ENCODE peak calls at places on chromosomes 11 and 22, in five cellular contexts. H is upper lobe of left lung, P is GM12878, K is HepG2, Y is K562. V is an unnamed sample.

GRCh38 chr11:58525037-58525614 is 17.2 kb upstream of the OR5B21 start:
- ATAC-seq in H (peak; percentile 63), Y (no peak), P (peak; percentile 90), K (no peak), V (no peak)

GRCh38 chr11:110762596-110762995 is 50.4 kb upstream of the ARHGAP20 start:
- ATAC-seq in H (no peak), K (no peak), Y (no peak), P (no peak), V (no peak)

GRCh38 chr11:122322369-122322768 is 206.4 kb upstream of the BLID start:
- ATAC-seq in Y (no peak), H (peak; percentile 60), K (no peak), P (no peak), V (peak; percentile 84)

GRCh38 chr11:131999084-131999483 is 628.7 kb downstream of the NTM start:
- ATAC-seq in P (no peak), Y (no peak), K (no peak), H (no peak), V (no peak)

GRCh38 chr11:72239296-72239848 is 4.6 kb downstream of the PHOX2A start:
- ATAC-seq in P (peak; percentile 72), H (no peak), K (no peak), Y (no peak), V (peak; percentile 71)

GRCh38 chr11:31798057-31799035 is 12.8 kb downstream of the PAX6 start:
- ATAC-seq in Y (no peak), P (peak; percentile 38), H (no peak), K (no peak), V (no peak)

GRCh38 chr11:17699157-17700114 is 19.9 kb upstream of the MYOD1 start:
- ATAC-seq in P (no peak), Y (peak; percentile 83), K (no peak), H (no peak), V (no peak)

GRCh38 chr11:23797624-23798419 is 699.0 kb upstream of the LUZP2 start:
- ATAC-seq in K (no peak), H (no peak), Y (no peak), P (no peak), V (no peak)

GRCh38 chr11:88799749-88800500 is 265.9 kb downstream of the GRM5 start:
- ATAC-seq in K (no peak), P (no peak), Y (no peak), H (no peak), V (no peak)

GRCh38 chr11:69099193-69099592 is 50.5 kb downstream of the TPCN2 start:
- ATAC-seq in K (no peak), Y (no peak), H (no peak), P (no peak), V (no peak)

GRCh38 chr22:43996981-43997265 is 27.2 kb upstream of the PARVB start:
- ATAC-seq in Y (no peak), K (no peak), P (no peak), H (no peak), V (no peak)

GRCh38 chr22:42174062-42174461 is 43.5 kb upstream of the CYP2D6 start:
- ATAC-seq in K (no peak), P (peak; percentile 16), Y (no peak), H (no peak), V (no peak)

GRCh38 chr11:105022998-105023397 is at the start of gene CASP5:
- ATAC-seq in P (no peak), Y (no peak), H (peak; percentile 70), K (no peak), V (no peak)

GRCh38 chr11:67544591-67545242 is 21.5 kb upstream of the CABP2 start:
- ATAC-seq in P (no peak), K (peak; percentile 51), Y (peak; percentile 19), H (no peak), V (no peak)

GRCh38 chr11:129928923-129929692 is 33.7 kb upstream of the NFRKB start:
- ATAC-seq in P (no peak), H (no peak), K (no peak), Y (no peak), V (no peak)

GRCh38 chr11:132114185-132114584 is 743.8 kb downstream of the NTM start:
- ATAC-seq in K (peak; percentile 77), H (no peak), P (peak; percentile 81), Y (no peak), V (no peak)

GRCh38 chr11:91935120-91935519 is 289.5 kb upstream of the FAT3 start:
- ATAC-seq in K (no peak), Y (no peak), H (no peak), P (no peak), V (no peak)

GRCh38 chr22:46585340-46586122 is 34.7 kb upstream of the GRAMD4 start:
- ATAC-seq in H (no peak), K (no peak), Y (no peak), P (no peak), V (no peak)

GRCh38 chr11:76385903-76386302 is 4.8 kb downstream of the GVQW3 start:
- ATAC-seq in K (peak; percentile 49), Y (no peak), H (no peak), P (no peak), V (no peak)

GRCh38 chr11:76380977-76381719 is at the start of the genes GVQW3 and THAP12:
- ATAC-seq in H (peak; percentile 99), P (peak; percentile 91), Y (peak; percentile 97), K (peak; percentile 91), V (peak; percentile 96)

GRCh38 chr11:76380161-76380976 is 563 bp downstream of the THAP12 start:
- ATAC-seq in H (peak; percentile 35), P (peak; percentile 26), K (peak; percentile 36), Y (peak; percentile 11), V (no peak)

GRCh38 chr11:76379811-76380160 is 1.1 kb downstream of the THAP12 start:
- ATAC-seq in Y (no peak), K (no peak), H (no peak), P (no peak), V (no peak)

DNA sequence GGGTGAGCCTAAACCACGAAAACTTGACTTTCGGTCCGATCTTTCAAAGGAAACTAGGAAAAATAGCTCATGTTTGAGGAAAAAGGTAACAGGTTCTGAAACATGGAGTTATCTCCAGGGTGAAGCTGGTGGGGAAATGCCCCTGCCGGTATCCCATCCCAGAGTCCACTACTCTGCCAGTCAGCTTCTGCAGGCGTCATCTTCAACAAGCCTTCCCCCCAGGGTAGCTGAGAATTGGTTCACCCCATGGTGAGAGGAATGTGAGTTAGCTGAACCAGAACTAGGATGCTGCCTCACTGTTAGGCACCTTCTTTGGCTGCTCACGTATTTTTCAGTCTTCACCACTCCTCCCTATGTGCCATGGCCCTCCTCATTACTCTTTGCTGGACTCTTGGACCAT is 1.1 kb downstream of the GVQW3 start:
- ATAC-seq in K (peak; percentile 5), P (no peak), Y (no peak), H (no peak), V (no peak)
- H3K4me3 ChIP-seq in K (peak overlapping the region; percentile 73), P (peak overlapping the region; percentile 53), Y (peak overlapping the region; percentile 92), H (no peak overlapping the region), V (no peak overlapping the region)

DNA sequence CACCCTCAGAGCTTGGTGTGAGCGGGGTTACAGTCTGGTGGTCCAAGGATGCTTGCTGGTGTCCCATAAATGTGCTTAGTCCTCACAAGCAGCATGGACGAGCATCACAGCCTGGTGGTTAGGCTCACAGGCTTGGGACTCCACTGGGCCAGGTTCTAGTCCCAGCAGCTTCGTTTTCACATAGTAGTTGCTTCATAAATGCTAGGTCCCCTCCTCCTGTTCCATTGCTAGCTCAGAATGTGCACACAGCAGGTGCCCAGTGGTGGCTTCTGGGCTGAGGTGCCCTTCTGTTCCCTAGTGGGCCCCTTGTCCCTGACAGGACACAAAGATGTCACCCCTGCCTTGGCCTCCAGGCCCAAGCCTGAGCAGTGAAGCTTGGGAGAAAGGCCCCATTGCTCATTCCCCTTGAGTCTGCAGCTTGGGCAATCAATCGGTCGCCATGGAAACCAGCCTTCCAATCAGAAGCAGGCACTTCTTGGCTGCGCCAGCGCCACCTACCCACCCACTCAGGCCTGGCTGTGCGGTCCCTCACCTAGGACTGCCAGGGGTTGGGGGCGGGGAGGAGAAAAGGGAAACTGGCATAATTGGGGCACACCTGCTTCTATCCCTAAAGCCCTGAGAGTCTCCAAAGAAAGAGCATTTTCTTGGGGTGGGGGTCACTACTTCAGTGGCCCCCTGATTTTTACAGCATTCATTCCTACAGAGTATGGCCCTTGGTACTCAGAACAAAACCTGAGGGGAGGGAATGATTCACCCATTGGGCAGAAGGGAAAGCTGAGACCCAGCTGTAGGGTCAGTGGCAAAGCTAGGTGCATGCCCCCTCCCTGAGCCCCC is 48.1 kb downstream of the CYTH4 start:
- ATAC-seq in K (peak; percentile 95), H (no peak), Y (peak; percentile 94), P (peak; percentile 90), V (no peak)
- TF ChIP-seq EP300 in K (no peak), H (no peak), Y (no peak), P (no peak), V (no peak)

GRCh38 chr11:74015919-74016684 is 7.2 kb upstream of the UCP3 start:
- ATAC-seq in K (no peak), P (no peak), H (no peak), Y (peak; percentile 69), V (no peak)

GRCh38 chr11:74013141-74013540 is 4.3 kb upstream of the UCP3 start:
- ATAC-seq in H (no peak), P (no peak), Y (no peak), K (no peak), V (no peak)

GRCh38 chr11:74012072-74012809 is 3.4 kb upstream of the UCP3 start:
- ATAC-seq in P (no peak), Y (no peak), H (no peak), K (no peak), V (no peak)

GRCh38 chr11:74017631-74018030 is 8.7 kb upstream of the UCP3 start:
- ATAC-seq in P (no peak), K (no peak), Y (no peak), H (no peak), V (no peak)

DNA sequence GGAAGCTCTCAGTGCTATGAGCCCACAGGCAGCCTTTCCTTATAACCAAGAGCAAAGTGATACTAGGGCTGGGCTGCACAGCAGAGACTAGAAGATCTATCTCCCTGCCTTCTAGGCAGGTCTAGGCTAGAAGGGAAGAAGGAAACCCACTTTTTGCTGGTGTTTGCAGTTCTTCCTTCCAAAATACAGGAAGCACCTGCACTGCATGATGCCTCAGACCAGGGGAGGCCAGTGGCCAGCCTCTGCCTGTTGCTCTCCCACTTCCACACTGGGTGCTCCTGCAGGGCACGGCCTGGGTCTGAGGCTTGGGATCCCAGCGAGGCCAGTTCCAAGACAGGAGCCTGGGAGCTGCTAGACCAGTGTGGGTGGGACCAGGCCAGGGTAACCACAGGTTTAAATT is 6.0 kb upstream of the UCP3 start:
- ATAC-seq in K (no peak), H (no peak), P (no peak), Y (no peak), V (no peak)
- TF ChIP-seq POLR2AphosphoS5 in K (no peak), H (no peak), P (no peak), Y (no peak), V (no peak)

GRCh38 chr22:28874061-28874460 is 9.3 kb upstream of the ZNRF3 start:
- ATAC-seq in H (no peak), K (no peak), Y (no peak), P (no peak), V (no peak)

GRCh38 chr22:28869736-28870135 is 13.6 kb upstream of the ZNRF3 start:
- ATAC-seq in K (no peak), Y (no peak), P (no peak), H (no peak), V (no peak)

GRCh38 chr22:28873183-28873964 is 10.0 kb upstream of the ZNRF3 start:
- ATAC-seq in Y (peak; percentile 86), K (no peak), P (no peak), H (no peak), V (no peak)

DNA sequence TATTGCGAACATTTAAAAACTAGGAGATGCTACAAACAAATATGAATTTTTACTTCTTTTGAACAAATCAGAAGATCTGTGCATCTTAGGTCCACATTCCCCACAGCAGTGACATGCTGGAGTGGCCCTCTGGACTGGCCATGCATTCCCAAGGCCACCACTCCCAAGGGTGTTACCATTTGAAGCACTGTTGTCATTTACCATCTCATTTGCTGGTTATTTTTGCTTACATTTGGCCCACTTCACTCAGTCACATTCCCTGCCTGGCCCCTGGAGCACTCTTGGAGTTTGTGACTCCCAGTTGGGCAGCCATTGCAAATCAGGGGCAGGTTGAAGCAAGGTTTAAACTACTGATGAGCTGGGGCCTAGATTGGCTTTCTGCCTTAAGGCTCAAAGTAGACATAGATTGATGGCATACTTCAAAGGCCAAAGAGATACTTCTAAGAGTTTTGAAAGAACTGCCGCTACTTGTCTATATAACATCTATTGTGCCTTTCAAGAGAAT is 8.5 kb upstream of the ZNRF3 start:
- ATAC-seq in P (no peak), H (no peak), Y (no peak), K (no peak), V (no peak)
- H3K4me3 ChIP-seq in P (no peak overlapping the region), H (no peak overlapping the region), Y (no peak overlapping the region), K (no peak overlapping the region), V (no peak overlapping the region)

V was measured in gastroesophageal sphincter.